ENCODE peak calls at places on chromosomes 5 and 9, in six cellular contexts. A is fibroblast of villous mesenchyme, N is thyroid gland, F is brain microvascular endothelial cell, V is mesothelial cell of epicardium, S is epithelial cell of esophagus. Y is an unnamed sample.

GRCh38 chr5:150073677-150074076 is 12.7 kb downstream of the CSF1R start:
- DNase-seq in A (no peak), V (no peak), S (no peak), F (no peak), N (no peak), Y (no peak)

GRCh38 chr5:149583394-149583793 is 2.1 kb downstream of the ARHGEF37 start:
- DNase-seq in F (no peak), S (no peak), N (peak), A (no peak), V (no peak), Y (no peak)

GRCh38 chr5:83972236-83972635 is 251.6 kb upstream of the HAPLN1 start:
- DNase-seq in F (peak), V (no peak), S (peak), N (no peak), A (peak), Y (no peak)

GRCh38 chr9:95004452-95005275 is 278.2 kb downstream of the AOPEP start:
- DNase-seq in S (peak), N (peak), V (peak), F (no peak), A (peak), Y (no peak)

GRCh38 chr9:113223963-113224362 is 2.6 kb downstream of the SLC31A1 start:
- DNase-seq in V (no peak), N (no peak), S (no peak), F (peak), A (peak), Y (no peak)

GRCh38 chr5:100546041-100546440 is 10.9 kb downstream of the FAM174A start:
- DNase-seq in N (no peak), A (no peak), V (no peak), S (no peak), F (no peak), Y (no peak)

GRCh38 chr5:6395621-6396020 is 17.3 kb upstream of the MED10 start:
- DNase-seq in A (no peak), N (no peak), V (no peak), F (no peak), S (no peak), Y (no peak)

GRCh38 chr5:91223886-91224285 is 159.2 kb downstream of the ARRDC3 start:
- DNase-seq in A (peak), V (no peak), S (peak), N (no peak), F (no peak), Y (no peak)

GRCh38 chr9:98805506-98806272 is 1.8 kb upstream of the GALNT12 start:
- DNase-seq in V (no peak), F (peak), N (no peak), A (peak), S (peak), Y (no peak)

GRCh38 chr9:89955144-89955543 is 350.3 kb downstream of the GADD45G start:
- DNase-seq in A (no peak), S (no peak), N (no peak), V (no peak), F (no peak), Y (no peak)

GRCh38 chr9:76650692-76651091 is 113.5 kb upstream of the PCA3 start:
- DNase-seq in V (no peak), N (no peak), F (no peak), S (no peak), A (peak), Y (no peak)

GRCh38 chr9:98310752-98311392 is 55.4 kb upstream of the TBC1D2 start:
- DNase-seq in S (no peak), V (no peak), A (no peak), N (no peak), F (peak), Y (no peak)

GRCh38 chr5:169706070-169706469 is 69.0 kb downstream of the DOCK2 start:
- DNase-seq in F (no peak), N (no peak), A (peak), S (no peak), V (no peak), Y (no peak)

GRCh38 chr9:106925392-106925791 is 62.4 kb downstream of the ZNF462 start:
- DNase-seq in A (no peak), S (no peak), N (no peak), F (no peak), V (no peak), Y (peak)

GRCh38 chr9:93319301-93319991 is 132.0 kb upstream of the FAM120A start:
- DNase-seq in N (peak), F (no peak), V (no peak), S (no peak), A (no peak), Y (no peak)

GRCh38 chr9:64061013-64061627 is 1223.9 kb downstream of the FOXD4L5 start:
- DNase-seq in N (no peak), V (no peak), S (no peak), F (no peak), A (no peak), Y (no peak)

GRCh38 chr9:17462869-17463464 is 115.9 kb upstream of the SH3GL2 start:
- DNase-seq in S (peak), F (peak), N (peak), A (peak), V (no peak), Y (no peak)

GRCh38 chr5:82812575-82812974 is 264.6 kb downstream of the TMEM167A start:
- DNase-seq in A (peak), F (peak), S (peak), V (no peak), N (no peak), Y (no peak)

GRCh38 chr9:126471084-126471611 is 142.6 kb upstream of the LMX1B start:
- DNase-seq in F (no peak), V (no peak), N (peak), A (peak), S (no peak), Y (no peak)

GRCh38 chr9:85212887-85213286 is 528.9 kb downstream of the AGTPBP1 start:
- DNase-seq in F (peak), A (no peak), N (no peak), S (peak), V (no peak), Y (no peak)

GRCh38 chr5:38468978-38469706 is 87.3 kb downstream of the LIFR start:
- DNase-seq in A (no peak), N (no peak), V (no peak), F (no peak), S (no peak), Y (no peak)

GRCh38 chr5:172943283-172943841 is 15.9 kb upstream of the RPL26L1 start:
- DNase-seq in A (peak), S (no peak), N (peak), V (no peak), F (peak), Y (peak)

GRCh38 chr9:101369286-101369685 is 15.5 kb downstream of the BAAT start:
- DNase-seq in A (no peak), N (no peak), V (no peak), F (peak), S (peak), Y (no peak)

GRCh38 chr9:129685220-129685932 is 19.9 kb downstream of the PRRX2 start:
- DNase-seq in S (peak), F (no peak), A (no peak), V (no peak), N (no peak), Y (no peak)

GRCh38 chr5:10892135-10892910 is 131.3 kb upstream of the DAP start:
- DNase-seq in F (no peak), A (peak), S (peak), N (no peak), V (no peak), Y (no peak)

GRCh38 chr5:178589180-178590140 is 733 bp downstream of the COL23A1 start:
- DNase-seq in V (peak), N (peak), F (no peak), A (peak), S (peak), Y (no peak)

GRCh38 chr5:35313296-35313695 is 83.0 kb upstream of the PRLR start:
- DNase-seq in S (peak), A (peak), V (no peak), N (no peak), F (peak), Y (no peak)

GRCh38 chr5:53482717-53483638 is 2.5 kb downstream of the FST start:
- DNase-seq in S (peak), A (peak), N (peak), V (no peak), F (no peak), Y (no peak)

GRCh38 chr5:53479656-53480473 is 564 bp upstream of the FST start:
- DNase-seq in F (peak), V (peak), S (peak), A (peak), N (peak), Y (no peak)

GRCh38 chr5:53481354-53481886 is 991 bp downstream of the FST start:
- DNase-seq in S (no peak), A (no peak), V (no peak), F (no peak), N (no peak), Y (no peak)

GRCh38 chr5:53480474-53481353 is at the start of gene FST:
- DNase-seq in N (no peak), V (no peak), S (no peak), A (peak), F (no peak), Y (no peak)

DNA sequence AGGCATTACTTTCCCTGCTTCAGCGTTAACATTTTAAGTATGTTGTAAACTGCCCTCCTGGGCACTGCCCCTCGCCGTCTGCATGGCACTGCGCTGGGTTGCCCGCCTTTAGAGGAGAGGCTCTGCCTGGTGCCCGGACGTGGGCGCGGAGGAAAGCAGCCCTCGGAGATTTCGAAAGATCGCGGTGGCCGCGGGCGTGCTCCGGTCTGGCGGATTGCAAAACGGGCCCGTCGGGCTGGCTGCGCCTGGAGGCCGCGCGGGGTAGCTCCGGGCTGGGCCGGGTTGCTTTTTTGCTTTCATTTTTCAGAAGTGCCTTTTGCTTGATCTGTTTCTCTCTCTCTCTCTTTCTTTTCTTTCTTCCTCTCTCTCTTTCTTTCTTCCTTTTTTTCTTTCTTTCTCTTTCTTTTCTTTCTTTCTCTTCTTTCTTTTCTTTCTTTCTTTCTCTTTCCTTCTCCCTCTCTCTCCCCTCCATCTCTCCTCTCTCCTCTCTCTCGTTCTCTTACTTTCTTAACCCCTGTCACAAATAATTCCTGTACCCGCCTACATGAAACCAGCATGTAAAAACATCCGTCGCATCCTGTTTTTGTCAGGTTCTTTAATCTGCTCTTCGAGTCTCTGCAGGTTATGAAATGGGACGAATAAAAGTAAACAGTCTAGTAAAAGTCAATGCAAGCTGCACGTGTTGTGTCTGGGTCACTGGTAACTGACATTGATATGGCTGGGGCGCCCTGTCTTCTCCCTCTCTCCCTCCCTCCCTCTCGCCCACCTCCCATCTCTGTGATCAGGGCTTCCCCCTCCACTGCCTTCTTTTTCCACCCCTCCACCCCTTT is 1.7 kb downstream of the FST start:
- DNase-seq in V (peak), A (peak), S (peak), F (peak), N (peak), Y (no peak)
- TF ChIP-seq CTCF in V (no peak), A (peak), S (no peak), F (peak), N (peak), Y (peak)

GRCh38 chr5:133257977-133258376 is 206.2 kb downstream of the HSPA4 start:
- DNase-seq in S (no peak), V (no peak), F (no peak), N (no peak), A (no peak), Y (no peak)

GRCh38 chr5:133256276-133256675 is 204.5 kb downstream of the HSPA4 start:
- DNase-seq in S (no peak), F (no peak), N (no peak), V (no peak), A (no peak), Y (no peak)

GRCh38 chr5:133261993-133262392 is 210.2 kb downstream of the HSPA4 start:
- DNase-seq in F (no peak), S (no peak), A (no peak), N (no peak), V (no peak), Y (no peak)

GRCh38 chr5:133259199-133259997 is 207.6 kb downstream of the HSPA4 start:
- DNase-seq in N (no peak), S (no peak), V (no peak), A (no peak), F (no peak), Y (peak)

GRCh38 chr5:133260715-133261114 is 208.9 kb downstream of the HSPA4 start:
- DNase-seq in S (no peak), N (no peak), V (no peak), F (no peak), A (peak), Y (peak)
- TF ChIP-seq CTCF in S (peak), N (no peak), V (no peak), F (peak), A (peak), Y (peak)

GRCh38 chr9:133367778-133368177 is 8.1 kb downstream of the SURF4 start:
- DNase-seq in S (no peak), V (no peak), F (no peak), A (no peak), N (no peak), Y (no peak)
- TF ChIP-seq CTCF in S (no peak), V (no peak), F (no peak), A (no peak), N (no peak), Y (no peak)

GRCh38 chr9:114417511-114417910 is 29.7 kb upstream of the AKNA start:
- DNase-seq in F (peak), A (peak), N (no peak), V (no peak), S (peak), Y (no peak)
- TF ChIP-seq CTCF in F (no peak), A (peak), N (no peak), V (no peak), S (no peak), Y (peak)

GRCh38 chr9:105816202-105816744 is 121.9 kb downstream of the TMEM38B start:
- DNase-seq in V (no peak), N (no peak), S (no peak), A (no peak), F (no peak), Y (no peak)

GRCh38 chr9:105822814-105823213 is 128.5 kb downstream of the TMEM38B start:
- DNase-seq in N (no peak), S (no peak), V (no peak), F (no peak), A (no peak), Y (no peak)

GRCh38 chr9:105818903-105819302 is 124.6 kb downstream of the TMEM38B start:
- DNase-seq in N (no peak), V (no peak), S (no peak), F (no peak), A (no peak), Y (no peak)
- TF ChIP-seq CTCF in N (no peak), V (no peak), S (no peak), F (no peak), A (no peak), Y (no peak)

DNA sequence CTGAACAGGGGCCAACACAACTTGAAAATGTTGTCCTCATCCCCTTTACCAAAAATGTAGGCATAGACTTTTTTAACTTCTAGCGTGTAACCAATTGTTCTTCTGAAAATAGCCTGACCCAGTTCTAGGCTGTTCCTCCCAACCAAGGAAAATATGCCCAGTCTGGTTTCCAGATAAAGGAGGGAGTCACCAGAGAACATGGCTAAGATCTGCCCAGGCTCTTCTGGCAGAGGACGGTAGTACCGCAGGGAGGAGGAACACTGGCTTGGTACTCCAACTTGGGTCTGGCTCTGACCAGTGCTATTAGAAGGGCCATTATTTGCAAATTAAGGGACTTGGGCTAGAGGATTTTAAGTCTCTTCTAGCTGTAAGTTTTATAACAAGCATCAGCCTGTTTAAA is 63.1 kb downstream of the GRAMD2B start:
- DNase-seq in F (no peak), N (no peak), S (no peak), V (no peak), A (no peak), Y (no peak)
- TF ChIP-seq CTCF in F (no peak), N (no peak), S (no peak), V (no peak), A (no peak), Y (no peak)

Y was measured in chondrocyte.